ENCODE peak calls at places on chromosomes 7 and 10, in seven cellular contexts. P is fibroblast of lung, V is neural progenitor cell, H is GM23338, G is endothelial cell of umbilical vein, A is H1, B is hepatocyte. F is an unnamed sample. For H3K4me1, the result is how much of the 10 kb centered on the place peaks cover.

GRCh38 chr10:97180986-97181385 is 4.8 kb downstream of the SLIT1 start:
- DNase-seq in P (no peak), V (no peak), H (no peak), G (no peak), A (no peak), B (no peak), F (no peak)

GRCh38 chr10:88489107-88489506 is 94.0 kb downstream of the RNLS start:
- DNase-seq in P (no peak), V (no peak), H (no peak), G (no peak), A (no peak), B (no peak), F (no peak)

GRCh38 chr10:101063548-101064414 is 2.0 kb downstream of the KAZALD1 start:
- DNase-seq in P (no peak), V (peak), H (peak), G (peak), A (no peak), B (no peak), F (peak)

GRCh38 chr7:11779864-11780263 is 52.1 kb downstream of the THSD7A start:
- DNase-seq in P (no peak), V (no peak), H (no peak), G (no peak), A (no peak), B (no peak), F (no peak)

GRCh38 chr10:113129117-113129516 is 179.1 kb downstream of the TCF7L2 start:
- DNase-seq in P (no peak), V (peak), H (no peak), G (no peak), A (no peak), B (no peak), F (no peak)

GRCh38 chr10:100141446-100142087 is 44.3 kb downstream of the ERLIN1 start:
- DNase-seq in P (no peak), V (no peak), H (no peak), G (no peak), A (no peak), B (no peak), F (no peak)

GRCh38 chr7:70189776-70190175 is 591.5 kb downstream of the AUTS2 start:
- DNase-seq in P (peak), V (no peak), H (no peak), G (no peak), A (no peak), B (no peak), F (no peak)

GRCh38 chr7:127588697-127589482 is 679 bp downstream of the ARF5 start:
- DNase-seq in P (peak), V (peak), H (peak), G (peak), A (peak), B (peak), F (peak)

GRCh38 chr7:76427635-76428034 is 2.9 kb downstream of the ZP3 start:
- DNase-seq in P (no peak), V (no peak), H (no peak), G (no peak), A (no peak), B (no peak), F (no peak)

GRCh38 chr10:121591186-121591585 is 7.1 kb downstream of the FGFR2 start:
- DNase-seq in P (no peak), V (no peak), H (no peak), G (no peak), A (no peak), B (no peak), F (no peak)

GRCh38 chr7:154680894-154681659 is 321.8 kb downstream of the PAXIP1 start:
- DNase-seq in P (no peak), V (no peak), H (no peak), G (no peak), A (no peak), B (no peak), F (no peak)

GRCh38 chr7:14133752-14134151 is 144.3 kb upstream of the ETV1 start:
- DNase-seq in P (peak), V (no peak), H (no peak), G (no peak), A (no peak), B (no peak), F (no peak)

GRCh38 chr10:70832852-70833542 is 17.2 kb downstream of the SGPL1 start:
- DNase-seq in P (peak), V (no peak), H (no peak), G (peak), A (no peak), B (no peak), F (no peak)

GRCh38 chr10:86684305-86684704 is 16.0 kb downstream of the LDB3 start:
- DNase-seq in P (peak), V (peak), H (peak), G (no peak), A (no peak), B (peak), F (no peak)

GRCh38 chr7:117124585-117125220 is 171.4 kb downstream of the ST7 start:
- DNase-seq in P (peak), V (no peak), H (no peak), G (peak), A (no peak), B (peak), F (peak)

GRCh38 chr10:132143162-132143561 is 43.6 kb upstream of the DPYSL4 start:
- DNase-seq in P (no peak), V (peak), H (peak), G (no peak), A (no peak), B (no peak), F (no peak)

GRCh38 chr10:122637371-122637770 is 62.3 kb downstream of the C10orf120 start:
- DNase-seq in P (no peak), V (no peak), H (no peak), G (no peak), A (no peak), B (no peak), F (no peak)

GRCh38 chr7:129831424-129832058 is 121.2 kb downstream of the UBE2H start:
- DNase-seq in P (peak), V (peak), H (peak), G (peak), A (no peak), B (peak), F (peak)

GRCh38 chr7:87495366-87495765 is 19.9 kb upstream of the ABCB4 start:
- DNase-seq in P (no peak), V (no peak), H (no peak), G (no peak), A (no peak), B (no peak), F (no peak)

GRCh38 chr10:104472957-104473745 is 119.5 kb downstream of the CFAP58 start:
- DNase-seq in P (peak), V (no peak), H (no peak), G (no peak), A (no peak), B (no peak), F (no peak)

DNA sequence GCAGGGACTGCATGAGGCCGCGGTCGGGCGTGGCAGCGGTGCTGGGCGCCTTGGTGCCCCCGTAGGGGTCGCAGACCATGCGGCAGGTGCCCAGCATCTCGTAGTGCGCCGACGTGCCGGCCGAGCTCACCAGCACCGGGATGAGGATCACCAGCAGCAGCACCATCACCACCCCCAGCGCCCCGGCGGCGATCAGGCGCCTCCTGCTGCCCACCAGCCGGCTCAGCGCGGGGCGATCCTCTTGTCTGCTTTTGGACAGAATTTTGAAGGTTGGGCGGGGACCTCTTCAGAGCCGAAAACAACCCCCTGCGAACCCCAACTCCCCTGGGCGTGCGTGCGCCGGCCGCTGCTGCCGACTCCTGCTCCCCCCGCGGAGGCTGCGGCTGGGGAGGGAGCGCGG is 779 bp downstream of the C1QL3 start:
- DNase-seq in P (peak), V (peak), H (peak), G (no peak), A (no peak), B (peak), F (peak)
- TF ChIP-seq EZH2 in P (peak), V (peak), H (no peak), G (no peak), A (no peak), B (no peak), F (no peak)

DNA sequence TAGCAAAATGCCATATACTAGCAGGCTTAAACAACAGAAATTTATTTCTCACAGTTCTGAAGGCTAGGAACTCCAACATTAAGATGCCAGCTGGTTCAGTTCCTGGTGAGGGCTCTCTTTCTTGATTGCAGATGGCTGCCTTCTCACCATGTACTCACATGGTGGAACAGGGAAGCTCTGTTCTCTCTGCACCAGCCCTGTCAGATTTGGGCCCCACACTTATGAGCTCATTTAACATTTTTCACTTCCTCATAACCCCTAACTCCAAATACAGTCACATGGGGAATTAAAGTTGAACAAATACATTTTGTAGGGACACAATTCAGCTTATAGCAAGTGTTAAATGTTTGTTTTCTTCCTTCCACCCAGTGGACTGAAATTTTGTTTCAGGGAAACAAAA is 218.6 kb upstream of the TAC1 start:
- DNase-seq in P (no peak), V (no peak), H (no peak), G (no peak), A (no peak), B (no peak), F (no peak)
- H3K4me1 ChIP-seq in P (under half), V (under half), H (under half), G (under half), A (under half), B (under half), F (under half)

GRCh38 chr7:145862212-145862611 is 254.4 kb upstream of the CNTNAP2 start:
- DNase-seq in P (no peak), V (no peak), H (no peak), G (no peak), A (no peak), B (no peak), F (no peak)
- TF ChIP-seq CTCF in P (no peak), V (no peak), H (no peak), G (no peak), A (no peak), B (no peak), F (no peak)

DNA sequence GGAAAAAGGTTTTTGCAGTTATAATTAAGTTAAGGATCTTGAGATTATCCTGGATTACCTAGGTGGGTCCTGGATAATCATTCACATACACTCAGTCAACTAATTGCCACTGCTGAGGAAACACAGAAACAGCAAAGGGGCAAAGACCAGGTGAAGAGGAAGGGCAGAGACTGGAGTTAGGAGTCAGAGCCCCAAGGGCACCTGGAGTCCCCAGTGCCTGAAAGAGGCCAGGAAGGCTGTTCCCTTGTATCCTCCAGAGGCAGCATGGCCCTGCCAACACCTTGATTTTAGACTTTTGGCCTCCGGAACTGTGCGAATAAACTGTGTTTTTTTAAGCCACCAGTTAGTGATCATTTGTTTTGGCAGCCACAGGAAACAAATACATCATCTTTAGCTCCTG is 24.6 kb downstream of the PRR15 start:
- DNase-seq in P (no peak), V (no peak), H (no peak), G (no peak), A (no peak), B (no peak), F (no peak)
- TF ChIP-seq EZH2 in P (no peak), V (no peak), H (no peak), G (no peak), A (no peak), B (no peak), F (no peak)

DNA sequence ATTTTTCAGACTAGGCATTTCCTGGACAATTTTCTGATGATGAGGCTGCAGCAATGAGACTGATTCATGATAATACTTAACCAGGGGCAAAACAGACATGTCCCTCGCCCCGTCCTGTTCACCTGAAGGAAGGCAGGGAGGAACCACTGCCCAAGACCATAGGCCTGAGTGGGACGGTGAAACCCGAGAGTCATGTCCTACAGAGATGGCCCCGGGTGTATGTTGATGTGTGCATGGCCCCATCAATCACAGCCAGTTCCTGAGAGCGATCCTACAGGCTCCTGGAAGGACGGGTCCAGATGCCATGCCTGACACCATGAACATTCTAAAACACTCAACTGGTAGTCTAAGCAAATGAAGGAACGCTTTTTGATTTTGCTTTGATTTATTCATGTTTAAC is 90.3 kb downstream of the TNS3 start:
- DNase-seq in P (no peak), V (no peak), H (no peak), G (no peak), A (no peak), B (no peak), F (no peak)
- H3K4me1 ChIP-seq in P (under half), V (half or more), H (under half), G (under half), A (under half), B (half or more), F (under half)

GRCh38 chr10:95289921-95290421 is 832 bp downstream of the PDLIM1 start:
- DNase-seq in P (no peak), V (no peak), H (peak), G (no peak), A (no peak), B (no peak), F (no peak)

GRCh38 chr10:95290801-95291633 is at the start of gene PDLIM1:
- DNase-seq in P (peak), V (peak), H (peak), G (peak), A (no peak), B (peak), F (no peak)

GRCh38 chr10:95290446-95290800 is 380 bp downstream of the PDLIM1 start:
- DNase-seq in P (no peak), V (peak), H (peak), G (no peak), A (no peak), B (peak), F (no peak)

GRCh38 chr10:95288273-95288672 is 2.5 kb downstream of the PDLIM1 start:
- DNase-seq in P (no peak), V (no peak), H (no peak), G (no peak), A (no peak), B (no peak), F (no peak)

GRCh38 chr10:95289003-95289920 is 1.5 kb downstream of the PDLIM1 start:
- DNase-seq in P (no peak), V (peak), H (peak), G (no peak), A (no peak), B (peak), F (no peak)
- TF ChIP-seq CTCF in P (peak), V (peak), H (peak), G (no peak), A (peak), B (peak), F (no peak)

DNA sequence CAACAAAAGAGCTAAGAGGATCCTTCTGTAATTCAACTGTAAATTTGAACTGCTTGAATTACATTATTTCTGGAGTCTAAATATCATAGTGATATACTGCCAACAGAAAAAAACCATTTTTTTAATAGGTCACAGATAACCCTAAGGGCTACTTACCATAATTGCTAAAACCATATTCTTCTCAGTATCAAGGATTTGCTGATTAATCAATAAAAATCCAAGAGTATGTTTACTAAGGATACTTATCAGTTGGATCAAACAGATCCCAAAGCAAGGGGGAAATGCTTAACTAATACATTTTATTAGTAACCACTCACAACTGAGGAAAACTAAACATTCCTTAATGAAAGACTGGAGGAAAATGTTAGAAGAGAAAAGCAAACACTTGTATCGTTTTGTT is 166.0 kb downstream of the PIP4K2A start:
- DNase-seq in P (no peak), V (no peak), H (no peak), G (no peak), A (no peak), B (no peak), F (no peak)
- TF ChIP-seq EZH2 in P (no peak), V (no peak), H (no peak), G (no peak), A (no peak), B (no peak), F (no peak)

GRCh38 chr10:95262763-95263518 is 27.9 kb downstream of the PDLIM1 start:
- DNase-seq in P (no peak), V (no peak), H (no peak), G (no peak), A (no peak), B (no peak), F (no peak)

GRCh38 chr10:95265572-95265971 is 25.2 kb downstream of the PDLIM1 start:
- DNase-seq in P (no peak), V (no peak), H (no peak), G (no peak), A (no peak), B (no peak), F (no peak)

GRCh38 chr10:95261926-95262325 is 28.9 kb downstream of the PDLIM1 start:
- DNase-seq in P (no peak), V (no peak), H (no peak), G (no peak), A (no peak), B (no peak), F (no peak)

GRCh38 chr10:95264227-95265051 is 26.4 kb downstream of the PDLIM1 start:
- DNase-seq in P (no peak), V (peak), H (peak), G (no peak), A (peak), B (no peak), F (no peak)

DNA sequence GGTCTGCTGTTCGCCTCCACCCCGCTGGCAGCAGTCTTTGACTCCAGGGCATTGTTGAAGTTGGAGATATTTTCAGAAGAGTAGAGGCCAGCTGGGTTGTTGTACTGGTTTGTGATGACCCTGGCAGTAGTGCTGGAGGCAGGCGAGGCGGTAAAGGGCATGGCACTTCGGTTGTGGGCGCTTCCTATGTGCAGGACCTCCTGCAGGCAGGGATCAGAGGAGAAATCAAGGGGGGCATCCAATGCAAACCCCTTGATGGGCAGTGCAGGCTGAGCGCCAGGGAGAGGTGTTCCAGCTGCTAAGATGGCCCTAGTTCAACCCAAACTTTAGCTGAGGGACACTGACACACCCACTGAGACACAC is 27.0 kb downstream of the PDLIM1 start:
- DNase-seq in P (no peak), V (no peak), H (no peak), G (no peak), A (no peak), B (no peak), F (no peak)
- H3K4me1 ChIP-seq in P (under half), V (under half), H (under half), G (under half), A (under half), B (under half), F (under half)

GRCh38 chr7:44085549-44085948 is 3.2 kb upstream of the POLM start:
- DNase-seq in P (no peak), V (no peak), H (peak), G (no peak), A (no peak), B (no peak), F (no peak)
- TF ChIP-seq CTCF in P (no peak), V (peak), H (peak), G (no peak), A (no peak), B (no peak), F (peak)